ENCODE peak calls at places on chromosomes 13 and 19, in four cellular contexts. R is K562, T is WTC11, D is HepG2. Y is an unnamed sample.

GRCh38 chr13:53848546-53848945 is 819.9 kb downstream of the OLFM4 start:
- DNase-seq in R (no peak), D (no peak), T (no peak), Y (no peak)

GRCh38 chr13:33340631-33341030 is 55.1 kb upstream of the STARD13 start:
- DNase-seq in D (no peak), R (no peak), T (no peak), Y (no peak)

GRCh38 chr13:91493442-91493841 is 95.0 kb downstream of the GPC5 start:
- DNase-seq in D (no peak), T (no peak), R (peak), Y (no peak)

GRCh38 chr19:31387662-31388175 is 38.5 kb upstream of the TSHZ3 start:
- DNase-seq in T (no peak), R (peak), D (no peak), Y (no peak)

GRCh38 chr13:53007872-53008271 is 20.7 kb upstream of the OLFM4 start:
- DNase-seq in D (no peak), R (no peak), T (no peak), Y (no peak)

GRCh38 chr19:41192574-41193419 is at the start of gene CYP2S1:
- DNase-seq in R (peak), T (peak), D (no peak), Y (peak)

GRCh38 chr13:91348906-91349435 is 1.5 kb downstream of the MIR17HG start:
- DNase-seq in R (peak), D (peak), T (peak), Y (no peak)

GRCh38 chr13:24168980-24169379 is 8.5 kb downstream of the SPATA13 start:
- DNase-seq in D (no peak), R (no peak), T (no peak), Y (no peak)

GRCh38 chr13:32033744-32034143 is 2.2 kb downstream of the FRY start:
- DNase-seq in R (no peak), T (no peak), D (no peak), Y (no peak)

GRCh38 chr13:42071667-42072419 is 23.4 kb downstream of the DGKH start:
- DNase-seq in T (no peak), D (no peak), R (no peak), Y (peak)

GRCh38 chr13:104460553-104460952 is 1394.3 kb upstream of the SLC10A2 start:
- DNase-seq in R (no peak), T (no peak), D (no peak), Y (no peak)

GRCh38 chr13:21717817-21718216 is 46.9 kb downstream of the FGF9 start:
- DNase-seq in T (peak), R (no peak), D (no peak), Y (no peak)

GRCh38 chr13:32125746-32126145 is 94.2 kb downstream of the FRY start:
- DNase-seq in D (no peak), R (no peak), T (no peak), Y (no peak)

GRCh38 chr13:47294691-47295090 is 397.8 kb upstream of the HTR2A start:
- DNase-seq in R (no peak), T (no peak), D (no peak), Y (no peak)

GRCh38 chr13:28056426-28056825 is 44.0 kb downstream of the FLT3 start:
- DNase-seq in D (no peak), R (no peak), T (no peak), Y (no peak)

GRCh38 chr19:50678323-50678722 is 29.1 kb downstream of the C19orf81 start:
- DNase-seq in T (no peak), R (no peak), D (no peak), Y (no peak)

GRCh38 chr19:4929186-4929585 is 19.9 kb downstream of the UHRF1 start:
- DNase-seq in D (no peak), T (no peak), R (no peak), Y (no peak)

GRCh38 chr19:20315543-20315942 is 148.5 kb downstream of the ZNF486 start:
- DNase-seq in D (no peak), R (no peak), T (no peak), Y (no peak)

GRCh38 chr19:19527371-19527656 is 1.4 kb upstream of the YJEFN3 start:
- DNase-seq in R (no peak), D (no peak), T (no peak), Y (no peak)

GRCh38 chr19:40143612-40144011 is 47.6 kb upstream of the MAP3K10 start:
- DNase-seq in T (no peak), R (no peak), D (no peak), Y (no peak)

GRCh38 chr13:73767747-73768315 is 366.4 kb downstream of the KLF12 start:
- DNase-seq in T (peak), R (peak), D (peak), Y (peak)
- TF ChIP-seq HMGXB4 in T (no peak), R (no peak), D (no peak), Y (no peak)

GRCh38 chr19:29831041-29831548 is 19.3 kb downstream of the CCNE1 start:
- DNase-seq in T (no peak), R (no peak), D (no peak), Y (no peak)
- TF ChIP-seq HMGXB4 in T (no peak), R (no peak), D (no peak), Y (no peak)

GRCh38 chr19:7870571-7871279 is 3.5 kb downstream of the PRR36 start:
- DNase-seq in R (peak), T (peak), D (peak), Y (no peak)
- TF ChIP-seq HMGXB4 in R (no peak), T (no peak), D (no peak), Y (no peak)

DNA sequence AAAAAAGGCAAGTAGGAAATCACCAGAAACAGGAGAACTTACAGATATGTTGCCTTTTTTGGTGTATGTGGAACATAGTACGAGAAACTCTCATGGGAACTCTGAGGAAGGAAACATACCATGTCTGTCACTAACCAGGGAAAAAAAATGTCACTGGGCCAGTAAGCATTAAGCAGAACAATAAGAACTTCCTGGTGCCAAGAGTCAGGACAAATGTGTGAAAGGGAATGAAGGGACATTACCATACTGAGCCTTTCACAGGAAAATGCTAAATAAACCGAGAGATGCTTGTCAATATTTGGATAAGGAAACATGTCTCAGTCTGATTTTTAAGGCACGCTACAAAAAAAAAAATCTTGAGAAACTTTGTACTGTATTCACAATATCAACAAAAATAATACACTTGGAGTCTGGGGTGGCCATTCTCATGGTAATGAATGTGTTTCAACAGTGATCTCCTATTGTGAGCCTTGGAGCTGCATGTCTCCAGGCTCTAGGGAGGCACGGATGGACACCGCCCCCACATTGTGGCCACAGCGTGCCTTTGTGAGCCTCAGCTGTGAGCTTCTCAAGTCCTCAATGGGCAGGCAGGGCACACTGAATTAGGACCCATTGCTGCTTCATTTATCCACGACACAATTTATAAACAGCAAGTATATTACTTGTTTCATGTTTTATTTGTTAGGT is 113.0 kb upstream of the ARGLU1 start:
- DNase-seq in T (peak), R (no peak), D (no peak), Y (no peak)
- TF ChIP-seq HMGXB4 in T (no peak), R (no peak), D (no peak), Y (no peak)

GRCh38 chr13:36190771-36191170 is 23.6 kb downstream of the SOHLH2 start:
- DNase-seq in R (no peak), D (no peak), T (no peak), Y (no peak)
- TF ChIP-seq HMGXB4 in R (no peak), D (no peak), T (no peak), Y (no peak)

GRCh38 chr19:35114656-35115537 is 726 bp upstream of the FXYD3 start:
- DNase-seq in D (peak), R (peak), T (peak), Y (peak)
- TF ChIP-seq HMGXB4 in D (no peak), R (no peak), T (peak), Y (no peak)

GRCh38 chr13:43132911-43133310 is 109.5 kb downstream of the DNAJC15 start:
- DNase-seq in D (no peak), T (no peak), R (no peak), Y (no peak)

GRCh38 chr13:43133792-43134191 is 110.4 kb downstream of the DNAJC15 start:
- DNase-seq in R (no peak), D (no peak), T (peak), Y (no peak)

GRCh38 chr13:43129511-43130130 is 106.2 kb downstream of the DNAJC15 start:
- DNase-seq in R (no peak), T (no peak), D (no peak), Y (no peak)

GRCh38 chr13:43134896-43135295 is 111.5 kb downstream of the DNAJC15 start:
- DNase-seq in R (no peak), T (no peak), D (no peak), Y (no peak)

GRCh38 chr13:43132228-43132627 is 108.8 kb downstream of the DNAJC15 start:
- DNase-seq in R (peak), T (peak), D (peak), Y (peak)
- TF ChIP-seq HMGXB4 in R (no peak), T (no peak), D (no peak), Y (no peak)

DNA sequence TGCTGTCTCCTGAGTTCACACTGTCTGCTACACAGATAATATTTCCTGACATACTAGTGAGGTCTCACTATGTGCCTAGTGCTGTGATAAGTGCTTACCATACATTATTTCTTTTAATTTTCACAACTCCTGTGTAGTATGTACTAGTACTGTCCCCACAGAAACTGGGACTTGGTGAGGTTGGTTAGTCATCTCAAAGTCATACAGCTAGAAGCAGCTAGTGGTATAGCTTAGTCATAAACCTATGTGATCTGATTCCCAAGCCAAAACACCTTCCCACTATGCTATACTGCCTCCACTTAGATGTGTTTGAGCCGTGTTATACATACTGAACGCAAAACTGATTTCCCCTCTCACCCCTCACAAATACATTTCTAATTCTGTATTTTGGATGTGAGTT is 10.5 kb downstream of the MTMR6 start:
- DNase-seq in T (no peak), D (no peak), R (no peak), Y (no peak)
- TF ChIP-seq HMGXB4 in T (no peak), D (no peak), R (no peak), Y (no peak)

Y was measured in A549.